ENCODE peak calls at places on chromosomes 16 and 17, in seven cellular contexts. One of them, this sample, is unnamed.
A peak's percentile ranks its signal among the peaks of the same experiment; 100 is the strongest.

GRCh38 chr17:37160940-37161339 is 212.2 kb downstream of the AATF start:
- DNase-seq in lower lobe of right lung: no peak
- DNase-seq in stimulated activated CD4-positive, alpha-beta T cell treated with anti-CD3 and anti-CD28 coated beads, Interleukin-1b, Interleukin-23, amount 100 ng/mL, for 24 hours: no peak
- DNase-seq in NCI-H510A: no peak
- DNase-seq in uterus: no peak
- DNase-seq in T-helper 17 cell: no peak
- DNase-seq in heart right ventricle: no peak
- DNase-seq in this sample: no peak

GRCh38 chr16:8866118-8866883 is 2.5 kb downstream of the CARHSP1 start:
- DNase-seq in NCI-H510A: no peak
- DNase-seq in uterus: peak; percentile 59
- DNase-seq in heart right ventricle: peak; percentile 52
- DNase-seq in stimulated activated CD4-positive, alpha-beta T cell treated with anti-CD3 and anti-CD28 coated beads, Interleukin-1b, Interleukin-23, amount 100 ng/mL, for 24 hours: no peak
- DNase-seq in lower lobe of right lung: no peak
- DNase-seq in T-helper 17 cell: no peak
- DNase-seq in this sample: no peak

GRCh38 chr16:10355589-10355988 is 30.3 kb upstream of the ATF7IP2 start:
- DNase-seq in T-helper 17 cell: no peak
- DNase-seq in stimulated activated CD4-positive, alpha-beta T cell treated with anti-CD3 and anti-CD28 coated beads, Interleukin-1b, Interleukin-23, amount 100 ng/mL, for 24 hours: no peak
- DNase-seq in lower lobe of right lung: no peak
- DNase-seq in uterus: no peak
- DNase-seq in heart right ventricle: no peak
- DNase-seq in NCI-H510A: no peak
- DNase-seq in this sample: no peak

GRCh38 chr17:5536831-5537230 is 47.5 kb downstream of the NLRP1 start:
- DNase-seq in T-helper 17 cell: no peak
- DNase-seq in stimulated activated CD4-positive, alpha-beta T cell treated with anti-CD3 and anti-CD28 coated beads, Interleukin-1b, Interleukin-23, amount 100 ng/mL, for 24 hours: no peak
- DNase-seq in NCI-H510A: no peak
- DNase-seq in uterus: no peak
- DNase-seq in lower lobe of right lung: no peak
- DNase-seq in heart right ventricle: no peak
- DNase-seq in this sample: no peak

GRCh38 chr17:78256705-78257559 is 25.5 kb downstream of the TMEM235 start:
- DNase-seq in T-helper 17 cell: no peak
- DNase-seq in uterus: no peak
- DNase-seq in stimulated activated CD4-positive, alpha-beta T cell treated with anti-CD3 and anti-CD28 coated beads, Interleukin-1b, Interleukin-23, amount 100 ng/mL, for 24 hours: no peak
- DNase-seq in lower lobe of right lung: no peak
- DNase-seq in NCI-H510A: no peak
- DNase-seq in heart right ventricle: no peak
- DNase-seq in this sample: no peak

GRCh38 chr16:81932668-81933067 is 78.6 kb downstream of the SDR42E1 start:
- DNase-seq in T-helper 17 cell: no peak
- DNase-seq in stimulated activated CD4-positive, alpha-beta T cell treated with anti-CD3 and anti-CD28 coated beads, Interleukin-1b, Interleukin-23, amount 100 ng/mL, for 24 hours: no peak
- DNase-seq in heart right ventricle: no peak
- DNase-seq in lower lobe of right lung: no peak
- DNase-seq in uterus: no peak
- DNase-seq in NCI-H510A: no peak
- DNase-seq in this sample: no peak

GRCh38 chr17:50532452-50533024 is at the start of gene EPN3:
- DNase-seq in uterus: no peak
- DNase-seq in stimulated activated CD4-positive, alpha-beta T cell treated with anti-CD3 and anti-CD28 coated beads, Interleukin-1b, Interleukin-23, amount 100 ng/mL, for 24 hours: no peak
- DNase-seq in NCI-H510A: peak; percentile 65
- DNase-seq in lower lobe of right lung: peak; percentile 75
- DNase-seq in T-helper 17 cell: no peak
- DNase-seq in heart right ventricle: no peak
- DNase-seq in this sample: no peak

GRCh38 chr16:50288920-50289319 is 22.6 kb downstream of the ADCY7 start:
- DNase-seq in heart right ventricle: no peak
- DNase-seq in stimulated activated CD4-positive, alpha-beta T cell treated with anti-CD3 and anti-CD28 coated beads, Interleukin-1b, Interleukin-23, amount 100 ng/mL, for 24 hours: no peak
- DNase-seq in lower lobe of right lung: no peak
- DNase-seq in T-helper 17 cell: no peak
- DNase-seq in NCI-H510A: no peak
- DNase-seq in uterus: no peak
- DNase-seq in this sample: no peak

GRCh38 chr16:14041164-14041563 is 30.0 kb upstream of the MRTFB start:
- DNase-seq in uterus: no peak
- DNase-seq in stimulated activated CD4-positive, alpha-beta T cell treated with anti-CD3 and anti-CD28 coated beads, Interleukin-1b, Interleukin-23, amount 100 ng/mL, for 24 hours: no peak
- DNase-seq in lower lobe of right lung: no peak
- DNase-seq in NCI-H510A: no peak
- DNase-seq in heart right ventricle: no peak
- DNase-seq in T-helper 17 cell: no peak
- DNase-seq in this sample: no peak

GRCh38 chr16:87669672-87670071 is 67.4 kb downstream of the JPH3 start:
- DNase-seq in stimulated activated CD4-positive, alpha-beta T cell treated with anti-CD3 and anti-CD28 coated beads, Interleukin-1b, Interleukin-23, amount 100 ng/mL, for 24 hours: no peak
- DNase-seq in uterus: no peak
- DNase-seq in T-helper 17 cell: no peak
- DNase-seq in lower lobe of right lung: no peak
- DNase-seq in NCI-H510A: no peak
- DNase-seq in heart right ventricle: no peak
- DNase-seq in this sample: no peak

GRCh38 chr16:23206986-23207385 is 24.4 kb downstream of the SCNN1G start:
- DNase-seq in T-helper 17 cell: no peak
- DNase-seq in uterus: no peak
- DNase-seq in lower lobe of right lung: no peak
- DNase-seq in heart right ventricle: no peak
- DNase-seq in stimulated activated CD4-positive, alpha-beta T cell treated with anti-CD3 and anti-CD28 coated beads, Interleukin-1b, Interleukin-23, amount 100 ng/mL, for 24 hours: no peak
- DNase-seq in NCI-H510A: peak; percentile 57
- DNase-seq in this sample: no peak

GRCh38 chr16:49203361-49203760 is 78.3 kb downstream of the CBLN1 start:
- DNase-seq in NCI-H510A: no peak
- DNase-seq in uterus: no peak
- DNase-seq in lower lobe of right lung: no peak
- DNase-seq in stimulated activated CD4-positive, alpha-beta T cell treated with anti-CD3 and anti-CD28 coated beads, Interleukin-1b, Interleukin-23, amount 100 ng/mL, for 24 hours: no peak
- DNase-seq in heart right ventricle: no peak
- DNase-seq in T-helper 17 cell: no peak
- DNase-seq in this sample: no peak

GRCh38 chr17:65886240-65886639 is 305.7 kb downstream of the CEP112 start:
- DNase-seq in uterus: no peak
- DNase-seq in T-helper 17 cell: no peak
- DNase-seq in heart right ventricle: no peak
- DNase-seq in lower lobe of right lung: no peak
- DNase-seq in NCI-H510A: no peak
- DNase-seq in stimulated activated CD4-positive, alpha-beta T cell treated with anti-CD3 and anti-CD28 coated beads, Interleukin-1b, Interleukin-23, amount 100 ng/mL, for 24 hours: no peak
- DNase-seq in this sample: no peak

GRCh38 chr17:2435181-2435741 is 34.4 kb upstream of the MNT start:
- DNase-seq in uterus: no peak
- DNase-seq in stimulated activated CD4-positive, alpha-beta T cell treated with anti-CD3 and anti-CD28 coated beads, Interleukin-1b, Interleukin-23, amount 100 ng/mL, for 24 hours: no peak
- DNase-seq in NCI-H510A: peak; percentile 5
- DNase-seq in T-helper 17 cell: no peak
- DNase-seq in heart right ventricle: no peak
- DNase-seq in lower lobe of right lung: no peak
- DNase-seq in this sample: no peak